ENCODE peak calls at places on chromosomes 4 and X, in four cellular contexts. One of them, this sample, is unnamed.

GRCh38 chr4:103046416-103047290 is 27.1 kb upstream of the SLC9B1 start:
- DNase-seq in cardiac muscle cell: peak
- DNase-seq in HCT116: peak
- DNase-seq in pancreas: no peak
- DNase-seq in this sample: peak

GRCh38 chrX:104343408-104344129 is 88.8 kb upstream of the ESX1 start:
- DNase-seq in cardiac muscle cell: peak
- DNase-seq in HCT116: peak
- DNase-seq in pancreas: no peak
- DNase-seq in this sample: peak

GRCh38 chrX:118975831-118976598 is 1.6 kb downstream of the LONRF3 start:
- DNase-seq in HCT116: no peak
- DNase-seq in pancreas: peak
- DNase-seq in cardiac muscle cell: peak
- DNase-seq in this sample: peak

GRCh38 chr4:98686046-98686385 is 27.6 kb upstream of the TSPAN5 start:
- DNase-seq in HCT116: no peak
- DNase-seq in pancreas: no peak
- DNase-seq in cardiac muscle cell: no peak
- DNase-seq in this sample: no peak

GRCh38 chr4:2598661-2599654 is 62.5 kb downstream of the FAM193A start:
- DNase-seq in cardiac muscle cell: peak
- DNase-seq in pancreas: no peak
- DNase-seq in HCT116: no peak
- DNase-seq in this sample: peak

GRCh38 chr4:72302981-72303704 is 265.9 kb downstream of the ADAMTS3 start:
- DNase-seq in cardiac muscle cell: peak
- DNase-seq in HCT116: peak
- DNase-seq in pancreas: no peak
- DNase-seq in this sample: peak

GRCh38 chr4:156830356-156830755 is 141.2 kb downstream of the PDGFC start:
- DNase-seq in pancreas: no peak
- DNase-seq in HCT116: no peak
- DNase-seq in cardiac muscle cell: no peak
- DNase-seq in this sample: no peak

GRCh38 chrX:130769835-130770234 is 133.2 kb downstream of the ENOX2 start:
- DNase-seq in pancreas: no peak
- DNase-seq in HCT116: no peak
- DNase-seq in cardiac muscle cell: no peak
- DNase-seq in this sample: no peak

GRCh38 chr4:13329963-13330362 is 154.2 kb downstream of the RAB28 start:
- DNase-seq in cardiac muscle cell: peak
- DNase-seq in HCT116: peak
- DNase-seq in pancreas: no peak
- DNase-seq in this sample: no peak

GRCh38 chr4:9703391-9703790 is 78.0 kb upstream of the DRD5 start:
- DNase-seq in cardiac muscle cell: peak
- DNase-seq in HCT116: peak
- DNase-seq in pancreas: peak
- DNase-seq in this sample: peak

GRCh38 chr4:6162885-6163284 is 37.5 kb downstream of the JAKMIP1 start:
- DNase-seq in pancreas: no peak
- DNase-seq in HCT116: no peak
- DNase-seq in cardiac muscle cell: no peak
- DNase-seq in this sample: no peak
- H3K4me3 ChIP-seq in pancreas: no peak
- H3K4me3 ChIP-seq in HCT116: no peak
- H3K4me3 ChIP-seq in cardiac muscle cell: no peak
- H3K4me3 ChIP-seq in this sample: no peak

GRCh38 chrX:102840871-102841705 is 96.0 kb upstream of the RAB40AL start:
- DNase-seq in cardiac muscle cell: peak
- DNase-seq in HCT116: no peak
- DNase-seq in pancreas: no peak
- DNase-seq in this sample: peak
- TF ChIP-seq CTCF in cardiac muscle cell: peak
- TF ChIP-seq CTCF in HCT116: peak
- TF ChIP-seq CTCF in pancreas: no peak
- TF ChIP-seq CTCF in this sample: no peak

GRCh38 chrX:48516987-48517386 is 4.6 kb upstream of the EBP start:
- DNase-seq in pancreas: no peak
- DNase-seq in cardiac muscle cell: no peak
- DNase-seq in HCT116: no peak
- DNase-seq in this sample: no peak

GRCh38 chrX:48514126-48514806 is 5.5 kb downstream of the PORCN start:
- DNase-seq in cardiac muscle cell: no peak
- DNase-seq in HCT116: no peak
- DNase-seq in pancreas: no peak
- DNase-seq in this sample: no peak

GRCh38 chrX:48515842-48516241 is 5.8 kb upstream of the EBP start:
- DNase-seq in cardiac muscle cell: no peak
- DNase-seq in pancreas: no peak
- DNase-seq in HCT116: no peak
- DNase-seq in this sample: no peak

GRCh38 chrX:48514868-48515460 is 6.2 kb downstream of the PORCN start:
- DNase-seq in HCT116: no peak
- DNase-seq in cardiac muscle cell: no peak
- DNase-seq in pancreas: no peak
- DNase-seq in this sample: no peak

GRCh38 chrX:48516285-48516684 is 5.3 kb upstream of the EBP start:
- DNase-seq in HCT116: no peak
- DNase-seq in pancreas: no peak
- DNase-seq in cardiac muscle cell: no peak
- DNase-seq in this sample: no peak
- H3K4me3 ChIP-seq in HCT116: no peak
- H3K4me3 ChIP-seq in pancreas: no peak
- H3K4me3 ChIP-seq in cardiac muscle cell: no peak
- H3K4me3 ChIP-seq in this sample: no peak

DNA sequence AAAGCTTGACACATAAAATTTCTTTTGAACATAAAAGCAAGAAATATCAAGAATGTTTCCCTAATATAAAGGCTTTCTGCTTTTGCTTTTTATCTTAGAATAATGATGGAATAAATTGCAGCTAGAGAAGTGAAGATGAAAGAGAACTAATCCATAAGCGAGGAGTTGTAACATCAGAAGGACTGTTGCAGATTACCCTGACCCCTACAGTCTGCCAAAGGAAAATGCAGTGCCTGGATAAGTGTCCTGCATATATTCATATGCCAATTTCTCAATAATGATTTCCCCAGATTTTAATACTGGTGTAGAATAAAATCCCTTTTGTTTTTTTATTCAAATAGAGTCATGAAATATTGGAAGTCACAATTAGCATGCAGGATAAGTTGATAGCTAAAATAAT is 115.9 kb downstream of the MAGEC2 start:
- DNase-seq in HCT116: no peak
- DNase-seq in cardiac muscle cell: peak
- DNase-seq in pancreas: no peak
- DNase-seq in this sample: no peak
- TF ChIP-seq CTCF in HCT116: no peak
- TF ChIP-seq CTCF in cardiac muscle cell: peak
- TF ChIP-seq CTCF in pancreas: no peak
- TF ChIP-seq CTCF in this sample: no peak

DNA sequence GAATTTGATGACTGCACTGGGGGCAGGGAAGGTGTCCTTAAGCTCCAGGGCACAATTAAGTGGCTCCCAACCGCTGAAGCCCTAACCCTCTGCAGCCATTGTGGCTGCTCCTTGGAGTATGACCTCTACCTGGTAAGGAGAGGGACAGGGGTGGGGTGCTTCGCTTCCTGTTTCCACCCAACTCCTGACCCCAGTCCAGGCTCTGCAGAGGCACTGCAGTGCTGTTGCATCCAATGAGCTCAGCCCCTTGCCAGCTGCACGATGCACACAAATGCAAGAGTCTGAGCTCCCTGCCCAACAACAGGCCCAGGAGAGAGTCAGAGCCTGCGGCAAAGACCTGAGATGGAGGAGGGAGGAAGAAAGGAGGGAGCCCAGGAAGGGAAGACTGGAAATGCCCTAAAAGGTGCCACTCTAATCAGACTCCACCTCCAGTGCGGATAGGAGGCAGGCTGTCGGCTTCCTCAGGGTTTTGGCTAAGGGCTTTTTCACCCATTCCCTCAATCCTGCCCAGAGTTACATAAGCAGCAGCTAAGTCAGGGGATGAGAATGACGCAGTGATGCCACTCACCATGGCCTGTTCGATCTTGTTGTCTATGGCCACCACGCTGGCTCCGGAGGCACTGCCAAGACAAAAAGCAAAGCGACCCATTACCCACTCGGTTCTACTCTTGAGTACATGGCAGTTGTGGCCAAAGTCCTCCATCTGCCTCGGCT is 60.1 kb downstream of the TSC22D3 start:
- DNase-seq in cardiac muscle cell: peak
- DNase-seq in pancreas: no peak
- DNase-seq in HCT116: no peak
- DNase-seq in this sample: no peak
- H3K4me3 ChIP-seq in cardiac muscle cell: peak
- H3K4me3 ChIP-seq in pancreas: peak
- H3K4me3 ChIP-seq in HCT116: peak
- H3K4me3 ChIP-seq in this sample: peak

GRCh38 chrX:135973025-135973547 is 702 bp downstream of the MMGT1 start:
- DNase-seq in cardiac muscle cell: peak
- DNase-seq in pancreas: no peak
- DNase-seq in HCT116: no peak
- DNase-seq in this sample: peak
- TF ChIP-seq CTCF in cardiac muscle cell: no peak
- TF ChIP-seq CTCF in pancreas: no peak
- TF ChIP-seq CTCF in HCT116: no peak
- TF ChIP-seq CTCF in this sample: no peak

DNA sequence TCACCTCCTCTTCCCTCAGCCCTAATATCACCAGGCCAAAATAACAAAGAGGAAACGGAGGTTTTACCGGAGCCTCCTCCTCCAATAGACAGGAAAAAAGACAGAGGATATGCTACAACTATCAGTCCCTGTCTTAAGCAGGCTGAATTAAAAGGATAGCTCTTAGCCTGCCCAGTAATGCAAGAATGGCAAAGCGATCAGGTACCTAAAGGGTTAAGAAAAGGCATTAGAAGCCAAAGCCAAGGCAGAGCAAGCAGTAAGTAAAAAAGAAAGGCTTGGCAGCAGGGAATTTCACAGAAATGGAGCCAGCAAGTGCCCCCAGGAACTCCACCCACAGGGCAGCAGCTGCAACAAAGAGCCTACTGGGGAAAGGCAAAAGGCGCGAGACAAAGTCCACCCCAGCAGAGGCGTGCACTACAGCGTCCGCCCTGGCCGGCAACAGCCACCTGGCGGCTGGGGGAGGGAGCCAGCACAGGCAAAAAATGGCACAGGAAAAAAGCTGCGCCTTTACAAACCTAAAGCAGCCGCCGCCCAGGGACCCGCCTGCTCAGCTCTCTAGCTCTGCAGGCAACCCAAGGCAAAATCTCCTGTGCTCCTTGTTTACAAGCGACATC is 220.6 kb upstream of the ZC4H2 start:
- DNase-seq in pancreas: peak
- DNase-seq in cardiac muscle cell: no peak
- DNase-seq in HCT116: no peak
- DNase-seq in this sample: peak
- H3K4me3 ChIP-seq in pancreas: no peak
- H3K4me3 ChIP-seq in cardiac muscle cell: peak
- H3K4me3 ChIP-seq in HCT116: no peak
- H3K4me3 ChIP-seq in this sample: no peak

DNA sequence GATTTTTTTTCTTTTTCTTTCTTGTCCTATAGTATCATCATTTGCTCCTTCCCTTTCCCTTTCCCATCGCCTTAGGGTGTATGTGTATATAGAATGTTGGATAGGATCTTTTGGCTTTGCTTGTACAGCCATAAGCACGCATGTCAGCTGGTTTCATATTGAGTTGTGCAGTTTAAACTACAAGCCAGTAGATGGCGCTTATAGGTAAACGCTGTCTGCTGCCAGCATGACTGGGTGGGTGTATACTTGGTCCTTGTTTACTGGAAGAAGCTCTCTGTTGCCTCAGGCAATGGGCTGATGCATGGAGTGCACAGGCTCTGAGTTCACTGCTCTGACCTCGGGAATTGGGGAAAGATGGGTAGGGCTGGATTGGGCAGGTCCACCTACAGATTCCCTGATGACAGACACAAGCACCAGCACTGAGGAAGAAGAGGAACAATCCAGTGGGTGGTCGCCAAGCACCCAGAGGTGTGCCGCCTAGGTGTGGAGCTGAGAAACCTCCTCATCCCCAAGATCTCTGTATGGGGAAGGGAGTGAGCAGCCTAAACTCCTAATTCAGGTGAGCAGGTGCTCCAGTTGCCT is 831.5 kb downstream of the STIM2 start:
- DNase-seq in HCT116: peak
- DNase-seq in cardiac muscle cell: peak
- DNase-seq in pancreas: no peak
- DNase-seq in this sample: peak
- TF ChIP-seq CTCF in HCT116: peak
- TF ChIP-seq CTCF in cardiac muscle cell: peak
- TF ChIP-seq CTCF in pancreas: peak
- TF ChIP-seq CTCF in this sample: peak

GRCh38 chrX:25020391-25021131 is 4.8 kb upstream of the ARX start:
- DNase-seq in pancreas: no peak
- DNase-seq in cardiac muscle cell: peak
- DNase-seq in HCT116: no peak
- DNase-seq in this sample: peak
- H3K4me3 ChIP-seq in pancreas: no peak
- H3K4me3 ChIP-seq in cardiac muscle cell: peak
- H3K4me3 ChIP-seq in HCT116: peak
- H3K4me3 ChIP-seq in this sample: no peak